ENCODE peak calls at places on chromosomes 6 and 20, in seven cellular contexts. L is right cardiac atrium, R is mesendoderm, U is aorta, K is left ventricle myocardium inferior, C is left lung, T is uterus. F is an unnamed sample.

GRCh38 chr6:34239240-34239825 is 2.7 kb downstream of the HMGA1 start:
- DNase-seq in L (no peak), R (peak; percentile 36), U (no peak), K (no peak), C (no peak), T (no peak), F (peak; percentile 25)

GRCh38 chr6:150310539-150310938 is 58.3 kb upstream of the IYD start:
- DNase-seq in L (no peak), R (no peak), U (no peak), K (no peak), C (no peak), T (no peak), F (no peak)

GRCh38 chr6:167495506-167496391 is 170.9 kb downstream of the TTLL2 start:
- DNase-seq in L (no peak), R (no peak), U (no peak), K (no peak), C (no peak), T (no peak), F (no peak)

GRCh38 chr6:149480502-149481280 is 4.1 kb downstream of the ZC3H12D start:
- DNase-seq in L (no peak), R (no peak), U (no peak), K (no peak), C (no peak), T (no peak), F (peak; percentile 82)

GRCh38 chr6:87718662-87719433 is 16.8 kb upstream of the AKIRIN2 start:
- DNase-seq in L (no peak), R (no peak), U (no peak), K (no peak), C (no peak), T (no peak), F (no peak)

GRCh38 chr6:161481786-161482516 is 208.1 kb upstream of the AGPAT4 start:
- DNase-seq in L (no peak), R (no peak), U (no peak), K (no peak), C (no peak), T (no peak), F (no peak)

GRCh38 chr20:62368629-62369507 is 1.8 kb upstream of the LAMA5 start:
- DNase-seq in L (peak; percentile 84), R (peak; percentile 84), U (no peak), K (no peak), C (peak; percentile 82), T (peak; percentile 62), F (no peak)

GRCh38 chr20:32830437-32830836 is 10.7 kb downstream of the MAPRE1 start:
- DNase-seq in L (no peak), R (no peak), U (no peak), K (no peak), C (no peak), T (no peak), F (no peak)

GRCh38 chr20:35985789-35986188 is 17.4 kb downstream of the CNBD2 start:
- DNase-seq in L (no peak), R (no peak), U (no peak), K (no peak), C (no peak), T (no peak), F (no peak)

GRCh38 chr6:70277480-70277879 is 25.4 kb downstream of the COL9A1 start:
- DNase-seq in L (no peak), R (no peak), U (no peak), K (no peak), C (no peak), T (no peak), F (no peak)

GRCh38 chr20:61387204-61387958 is 135.3 kb downstream of the CDH4 start:
- DNase-seq in L (peak; percentile 66), R (peak; percentile 51), U (no peak), K (no peak), C (no peak), T (no peak), F (no peak)

GRCh38 chr6:143607168-143607567 is 70.6 kb upstream of the PHACTR2 start:
- DNase-seq in L (no peak), R (no peak), U (no peak), K (no peak), C (no peak), T (no peak), F (no peak)
- H3K27ac ChIP-seq in L (peak overlapping the region; percentile 8), R (no peak overlapping the region), U (no peak overlapping the region), K (no peak overlapping the region), C (no peak overlapping the region), T (no peak overlapping the region), F (no peak overlapping the region)

GRCh38 chr20:63846128-63846771 is 15.0 kb upstream of the ABHD16B start:
- DNase-seq in L (peak; percentile 92), R (peak; percentile 94), U (no peak), K (peak; percentile 82), C (no peak), T (peak; percentile 78), F (peak; percentile 85)

GRCh38 chr20:63843778-63844177 is 12.7 kb upstream of the ZBTB46 start:
- DNase-seq in L (no peak), R (no peak), U (no peak), K (no peak), C (no peak), T (no peak), F (peak; percentile 75)

GRCh38 chr20:63844384-63845025 is 13.4 kb upstream of the ZBTB46 start:
- DNase-seq in L (no peak), R (no peak), U (no peak), K (no peak), C (no peak), T (no peak), F (peak; percentile 74)

GRCh38 chr20:63842258-63842657 is 11.2 kb upstream of the ZBTB46 start:
- DNase-seq in L (no peak), R (no peak), U (no peak), K (no peak), C (no peak), T (no peak), F (no peak)

DNA sequence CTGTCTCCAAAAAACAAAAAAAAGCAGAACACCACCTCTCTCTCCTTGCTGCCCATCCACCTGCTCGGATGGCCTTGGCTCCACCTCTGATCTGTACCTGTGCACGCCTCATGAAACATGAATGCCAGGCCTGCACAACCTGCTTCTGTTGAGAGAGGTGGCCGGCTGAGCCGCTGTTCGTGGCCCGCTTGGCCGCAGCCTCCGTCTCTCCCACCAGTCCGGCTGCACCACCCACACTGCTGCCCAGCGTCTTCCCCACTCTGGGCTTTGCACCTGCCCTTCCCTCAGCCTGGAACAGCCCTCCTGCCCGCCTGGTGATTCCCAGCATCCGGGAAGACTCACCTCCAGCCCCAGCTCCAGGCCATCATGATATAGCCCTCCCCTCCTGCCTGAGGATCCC is 12.2 kb upstream of the ZBTB46 start:
- DNase-seq in L (no peak), R (no peak), U (no peak), K (no peak), C (no peak), T (no peak), F (no peak)
- H3K4me1 ChIP-seq in L (peaks cover 7% of the 10 kb centered on the region), R (peaks cover 6% of the 10 kb centered on the region), U (no peaks in the 10 kb centered on the region), K (peaks cover 48% of the 10 kb centered on the region), C (peaks cover 35% of the 10 kb centered on the region), T (peaks cover 6% of the 10 kb centered on the region), F (peaks cover 18% of the 10 kb centered on the region)

GRCh38 chr6:56247654-56248122 is 308 bp upstream of the COL21A1 start:
- DNase-seq in L (no peak), R (no peak), U (no peak), K (no peak), C (no peak), T (no peak), F (no peak)

GRCh38 chr6:56246544-56246940 is 838 bp downstream of the COL21A1 start:
- DNase-seq in L (no peak), R (peak; percentile 22), U (no peak), K (no peak), C (no peak), T (no peak), F (no peak)

GRCh38 chr6:56244528-56245253 is 2.7 kb downstream of the COL21A1 start:
- DNase-seq in L (no peak), R (no peak), U (no peak), K (no peak), C (no peak), T (no peak), F (no peak)

GRCh38 chr6:56246941-56247653 is at the start of gene COL21A1:
- DNase-seq in L (peak; percentile 88), R (peak; percentile 93), U (peak; percentile 85), K (peak; percentile 59), C (peak; percentile 79), T (peak; percentile 69), F (peak; percentile 71)

DNA sequence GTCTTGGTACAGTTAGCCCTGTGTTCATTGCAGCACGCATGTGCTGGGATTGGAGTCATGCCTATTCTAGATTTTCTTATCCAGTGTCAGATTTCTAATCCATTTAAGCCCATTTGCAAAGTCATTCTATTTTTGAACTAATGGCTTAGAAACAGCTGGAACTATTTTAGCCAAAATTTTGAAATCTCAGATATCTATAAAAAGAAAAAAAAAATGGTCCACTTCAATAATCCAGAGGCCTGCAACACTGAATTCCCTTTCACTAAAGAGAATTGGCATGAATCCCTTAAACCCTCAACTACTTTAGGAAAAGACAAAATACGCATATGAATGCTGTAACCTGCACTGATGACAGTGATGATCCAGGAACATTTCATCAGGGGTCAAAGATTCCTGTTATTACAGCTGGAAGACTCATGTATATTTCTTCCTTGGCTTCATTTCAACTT is 1.5 kb downstream of the COL21A1 start:
- DNase-seq in L (no peak), R (no peak), U (no peak), K (no peak), C (no peak), T (no peak), F (no peak)
- H3K27ac ChIP-seq in L (no peak overlapping the region), R (no peak overlapping the region), U (peak overlapping the region; percentile 86), K (peak overlapping the region; percentile 61), C (no peak overlapping the region), T (peak overlapping the region; percentile 79), F (no peak overlapping the region)

GRCh38 chr20:47275548-47275947 is 81.0 kb downstream of the ZMYND8 start:
- DNase-seq in L (no peak), R (no peak), U (no peak), K (no peak), C (no peak), T (no peak), F (no peak)

GRCh38 chr20:47271216-47271615 is 85.3 kb downstream of the ZMYND8 start:
- DNase-seq in L (no peak), R (no peak), U (no peak), K (no peak), C (no peak), T (no peak), F (no peak)

GRCh38 chr20:47274449-47275108 is 81.9 kb downstream of the ZMYND8 start:
- DNase-seq in L (no peak), R (peak; percentile 35), U (no peak), K (no peak), C (no peak), T (no peak), F (no peak)

GRCh38 chr20:47273591-47274235 is 82.8 kb downstream of the ZMYND8 start:
- DNase-seq in L (no peak), R (no peak), U (no peak), K (no peak), C (no peak), T (no peak), F (no peak)

DNA sequence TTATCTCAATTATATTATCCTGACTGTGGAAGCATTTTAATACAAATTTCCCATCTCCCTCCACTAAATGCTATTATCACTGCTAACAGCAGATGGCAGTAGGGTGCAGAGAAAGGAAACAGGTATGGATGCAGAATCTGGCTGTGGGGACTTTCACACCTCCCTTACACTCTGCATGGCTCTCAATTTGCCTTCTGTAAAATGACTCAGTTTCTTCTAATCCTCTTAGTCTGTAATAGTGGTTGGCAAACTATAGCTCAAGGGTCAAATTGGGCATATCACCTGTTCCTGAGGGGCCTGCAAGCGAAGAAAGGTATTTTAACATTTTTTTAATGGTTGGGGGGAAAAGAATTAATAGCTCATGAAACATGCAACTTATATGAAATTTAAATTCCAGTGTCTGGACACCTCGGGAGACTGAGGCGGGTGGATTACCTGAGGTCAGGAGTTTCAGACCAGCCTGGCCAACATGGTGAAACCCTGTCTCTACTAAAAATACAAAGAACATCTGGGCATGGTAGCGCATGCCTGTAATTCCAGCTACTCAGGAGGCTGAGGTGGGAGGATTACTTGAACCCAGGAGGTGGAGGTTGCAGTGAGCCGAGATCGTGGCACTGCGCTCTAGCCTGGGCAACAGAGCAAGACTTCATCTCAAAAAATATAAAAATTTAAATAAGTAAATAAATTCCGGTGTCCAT is 83.5 kb downstream of the ZMYND8 start:
- DNase-seq in L (no peak), R (peak; percentile 81), U (no peak), K (no peak), C (no peak), T (no peak), F (no peak)
- H3K4me1 ChIP-seq in L (no peaks in the 10 kb centered on the region), R (no peaks in the 10 kb centered on the region), U (peaks cover 5% of the 10 kb centered on the region), K (peaks cover 56% of the 10 kb centered on the region), C (peaks cover 38% of the 10 kb centered on the region), T (peaks cover 10% of the 10 kb centered on the region), F (peaks cover 58% of the 10 kb centered on the region)